ENCODE peak calls at places on chromosomes 5 and 9, in nine cellular contexts. C is IMR-90, D is SK-N-MC, G is mammary epithelial cell, M is GM23248, P is HepG2, O is kidney, U is neuronal stem cell, R is DND-41. I is an unnamed sample.

GRCh38 chr5:138927979-138928378 is 52.8 kb upstream of the LRRTM2 start:
- DNase-seq in M (no peak), U (no peak), P (peak; percentile 32), R (no peak), C (peak; percentile 23), O (peak; percentile 88), D (no peak), G (no peak), I (no peak)

GRCh38 chr9:694499-695154 is 146.9 kb upstream of the DMRT1 start:
- DNase-seq in M (peak; percentile 95), D (no peak), P (no peak), O (no peak), R (no peak), G (peak; percentile 96), U (no peak), C (peak; percentile 93), I (peak; percentile 25)

GRCh38 chr9:89765211-89765610 is 160.4 kb downstream of the GADD45G start:
- DNase-seq in U (no peak), O (no peak), C (no peak), P (no peak), D (no peak), G (no peak), R (no peak), M (no peak), I (no peak)

GRCh38 chr9:109312783-109313182 is 8.1 kb downstream of the EPB41L4B start:
- DNase-seq in U (no peak), C (no peak), D (no peak), G (no peak), R (no peak), O (no peak), P (no peak), M (no peak), I (no peak)

GRCh38 chr5:77176429-77176828 is 34.1 kb upstream of the PDE8B start:
- DNase-seq in G (no peak), R (no peak), P (no peak), D (no peak), M (no peak), C (no peak), O (no peak), U (no peak), I (no peak)

GRCh38 chr9:4857163-4857562 is 64.4 kb downstream of the RCL1 start:
- DNase-seq in P (no peak), C (no peak), R (no peak), M (peak; percentile 38), U (no peak), O (no peak), D (no peak), G (peak; percentile 63), I (no peak)

GRCh38 chr5:131430794-131431193 is 166.9 kb downstream of the CDC42SE2 start:
- DNase-seq in R (no peak), U (no peak), P (no peak), M (peak; percentile 74), O (no peak), D (no peak), G (no peak), C (peak; percentile 58), I (no peak)

GRCh38 chr9:96376926-96377874 is 6.3 kb downstream of the SLC35D2 start:
- DNase-seq in U (no peak), D (no peak), G (peak; percentile 26), P (peak; percentile 39), R (no peak), O (no peak), C (peak; percentile 38), M (peak; percentile 44), I (no peak)

DNA sequence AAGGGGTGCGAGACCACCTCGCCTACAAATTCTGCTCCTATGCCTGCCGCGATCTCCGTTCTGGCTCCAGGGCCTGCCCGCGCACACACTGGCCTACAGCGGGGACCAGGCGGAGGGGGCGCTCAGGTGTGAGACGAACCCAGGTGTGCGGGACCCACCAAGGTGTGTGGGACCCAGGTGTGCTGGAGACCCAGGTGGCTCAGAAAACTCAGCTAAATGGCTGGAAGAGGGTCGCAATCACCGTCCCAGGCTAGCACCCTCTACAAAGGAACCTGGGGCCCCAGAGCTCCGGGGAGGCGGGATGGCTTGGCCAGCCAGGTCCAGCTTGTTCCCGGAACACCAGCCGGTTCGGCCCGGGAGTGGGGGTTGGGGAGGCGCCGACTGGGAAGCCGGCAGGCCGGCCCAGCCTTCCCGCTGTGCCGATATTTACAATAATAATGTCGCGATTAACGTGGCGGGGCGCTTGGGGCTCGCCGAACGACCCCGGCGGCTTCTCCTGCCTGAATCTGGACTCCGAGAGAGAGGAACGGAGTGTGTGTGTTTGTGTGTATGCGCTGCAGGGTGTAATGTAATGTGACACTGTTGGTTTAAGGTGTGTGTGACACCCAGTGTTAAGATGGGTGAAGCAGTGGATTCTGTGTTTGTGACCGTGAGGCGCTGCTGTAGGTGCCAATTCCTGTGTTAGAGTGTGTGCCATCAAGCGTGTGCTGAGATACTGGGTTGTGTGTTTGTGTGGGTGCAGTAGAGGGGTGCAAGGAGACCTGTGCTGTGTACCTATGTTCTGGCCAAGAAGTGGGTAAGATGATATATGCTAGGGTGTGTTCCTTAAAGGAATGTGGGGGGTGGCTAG is 1.4 kb downstream of the PCDH1 start:
- DNase-seq in O (peak; percentile 84), D (no peak), U (no peak), R (no peak), M (peak; percentile 23), G (peak; percentile 65), C (no peak), P (no peak), I (peak; percentile 85)
- H3K4me3 ChIP-seq in O (peak overlapping the region; percentile 95), D (peak overlapping the region; percentile 56), U (peak overlapping the region; percentile 89), R (no peak overlapping the region), M (peak overlapping the region; percentile 73), G (peak overlapping the region; percentile 63), C (no peak overlapping the region), P (peak overlapping the region; percentile 73), I (peak overlapping the region; percentile 99)

GRCh38 chr5:96952946-96953730 is 17.3 kb downstream of the LNPEP start:
- DNase-seq in M (no peak), U (no peak), G (peak; percentile 29), C (no peak), P (no peak), O (no peak), D (no peak), R (no peak), I (no peak)

GRCh38 chr5:96952118-96952750 is 16.4 kb downstream of the LNPEP start:
- DNase-seq in D (no peak), O (no peak), M (no peak), R (no peak), C (no peak), U (no peak), P (no peak), G (no peak), I (no peak)

GRCh38 chr5:96961053-96961452 is 25.2 kb downstream of the LNPEP start:
- DNase-seq in P (no peak), U (no peak), M (no peak), C (no peak), R (no peak), O (no peak), G (no peak), D (no peak), I (no peak)

GRCh38 chr5:96958977-96959376 is 23.1 kb downstream of the LNPEP start:
- DNase-seq in O (no peak), P (peak; percentile 57), D (no peak), G (no peak), U (no peak), C (no peak), M (no peak), R (no peak), I (no peak)

DNA sequence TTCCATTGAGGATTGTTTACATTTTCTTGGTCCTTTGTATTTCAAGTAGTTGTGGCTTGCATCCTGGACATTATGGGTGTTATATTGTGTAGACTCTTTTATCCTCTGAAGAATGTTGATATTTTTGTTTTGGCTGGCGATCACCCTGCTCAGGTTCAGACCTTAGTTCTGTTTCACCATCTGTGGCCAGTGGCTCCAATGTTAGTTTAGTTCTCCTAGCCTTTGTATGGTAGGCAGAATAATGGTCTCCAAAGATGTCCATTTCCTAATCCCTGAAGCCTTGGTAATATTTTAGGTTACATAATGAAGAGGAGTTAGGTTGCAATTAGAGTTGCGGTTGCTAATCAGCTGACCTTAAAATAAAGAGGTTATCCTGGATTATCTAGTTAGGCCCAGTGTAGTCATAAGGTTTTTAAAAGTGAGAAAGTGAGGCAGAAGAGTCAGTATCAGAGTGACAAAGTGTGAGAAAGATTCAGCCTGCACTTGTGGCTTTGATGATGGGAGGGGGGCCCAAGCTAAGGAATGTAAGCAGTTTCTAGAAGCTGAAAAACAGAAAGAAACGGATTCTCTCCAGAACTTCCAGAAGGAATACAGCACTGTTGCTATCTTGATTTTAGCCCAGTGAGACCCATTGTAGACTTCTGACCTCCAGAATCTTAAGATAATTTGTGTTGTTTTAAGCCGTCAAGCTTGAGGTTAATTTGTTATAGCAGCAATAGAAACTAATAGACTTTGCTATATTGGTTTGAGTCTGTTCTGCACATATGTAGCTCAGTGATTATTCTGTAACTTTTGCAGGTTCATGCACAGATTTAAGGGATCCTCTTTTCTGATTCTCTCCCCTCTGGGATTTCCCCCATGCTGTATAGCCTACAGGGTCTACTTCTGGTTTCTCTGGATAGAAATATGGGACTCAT is 21.5 kb downstream of the LNPEP start:
- DNase-seq in O (no peak), R (no peak), G (no peak), D (no peak), U (no peak), M (no peak), P (no peak), C (no peak), I (no peak)
- H3K9me3 ChIP-seq in O (no peaks in the 10 kb centered on the region), R (no peaks in the 10 kb centered on the region), G (no peaks in the 10 kb centered on the region), D (no peaks in the 10 kb centered on the region), U (no peaks in the 10 kb centered on the region), M (no peaks in the 10 kb centered on the region), P (no peaks in the 10 kb centered on the region), C (no peaks in the 10 kb centered on the region), I (peaks cover 6% of the 10 kb centered on the region)

GRCh38 chr9:128555180-128555721 is 2.9 kb downstream of the SPTAN1 start:
- DNase-seq in R (no peak), G (peak; percentile 79), O (no peak), M (peak; percentile 71), D (no peak), C (peak; percentile 79), P (peak; percentile 85), U (peak; percentile 52), I (peak; percentile 76)

GRCh38 chr9:128552744-128553221 is 396 bp downstream of the SPTAN1 start:
- DNase-seq in O (peak; percentile 90), R (peak; percentile 65), U (peak; percentile 53), M (peak; percentile 72), D (no peak), C (no peak), P (no peak), G (no peak), I (no peak)

GRCh38 chr9:128552153-128552743 is at the start of gene SPTAN1:
- DNase-seq in R (peak; percentile 93), C (peak; percentile 84), G (peak; percentile 90), M (peak; percentile 96), D (no peak), O (peak; percentile 97), P (peak; percentile 61), U (peak; percentile 93), I (peak; percentile 96)

GRCh38 chr9:128554155-128554862 is 1.9 kb downstream of the SPTAN1 start:
- DNase-seq in P (peak; percentile 85), C (peak; percentile 93), D (peak; percentile 37), G (peak; percentile 78), R (no peak), U (peak; percentile 58), O (no peak), M (peak; percentile 97), I (peak; percentile 84)

DNA sequence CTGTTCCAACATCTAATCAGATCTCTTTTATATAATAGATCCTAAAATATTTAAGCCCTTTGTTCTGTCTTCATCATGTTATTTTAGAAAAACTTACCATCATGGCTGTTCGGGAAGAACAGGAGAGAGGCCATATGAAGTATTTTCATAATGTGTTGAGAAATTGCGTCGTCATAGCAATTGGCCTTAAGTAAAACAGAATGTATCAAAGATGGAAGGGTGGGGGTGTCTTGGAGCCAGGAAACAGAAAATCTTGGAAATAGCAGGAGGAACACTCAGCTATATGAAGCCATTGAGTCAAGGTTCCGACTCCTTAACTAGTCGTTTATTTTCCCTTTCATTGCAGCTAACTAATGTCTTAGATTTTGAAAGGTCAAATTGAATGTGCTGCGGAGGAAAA is 1.3 kb downstream of the SPTAN1 start:
- DNase-seq in R (no peak), O (no peak), G (peak; percentile 49), P (no peak), D (no peak), U (no peak), C (peak; percentile 86), M (peak; percentile 92), I (no peak)
- H3K9ac ChIP-seq in R (peak overlapping the region; percentile 90), O (peak overlapping the region; percentile 90), G (peak overlapping the region; percentile 93), P (peak overlapping the region; percentile 85), D (peak overlapping the region; percentile 87), U (no peak overlapping the region), C (peak overlapping the region; percentile 91), M (peak overlapping the region; percentile 94), I (peak overlapping the region; percentile 95)

DNA sequence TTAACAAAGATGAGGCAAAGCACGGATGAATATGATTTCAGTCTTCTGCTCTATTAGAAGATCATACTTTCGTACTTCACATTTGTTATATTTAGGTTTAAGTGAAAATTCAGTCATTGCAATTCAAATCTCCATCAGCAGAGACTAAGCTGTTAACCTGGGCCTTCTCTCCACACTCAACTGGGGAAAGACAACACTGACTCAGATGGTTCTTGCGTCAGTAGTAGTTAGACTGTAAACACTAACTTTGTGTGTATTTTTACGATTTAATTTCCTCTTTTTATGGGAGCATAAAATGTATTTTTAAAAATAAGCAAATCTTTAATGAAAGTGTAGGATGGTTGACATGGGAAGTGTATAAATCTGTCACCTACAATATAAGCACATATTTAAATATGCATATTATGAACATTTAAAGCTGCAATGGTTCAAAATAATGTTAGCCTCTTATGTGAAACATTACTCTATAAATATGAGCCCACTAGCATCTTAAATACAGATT is 42.7 kb upstream of the ZNF608 start:
- DNase-seq in R (no peak), M (peak; percentile 2), G (no peak), D (no peak), U (no peak), P (no peak), O (no peak), C (peak; percentile 30), I (no peak)
- H3K4me3 ChIP-seq in R (no peak overlapping the region), M (no peak overlapping the region), G (no peak overlapping the region), D (no peak overlapping the region), U (no peak overlapping the region), P (no peak overlapping the region), O (no peak overlapping the region), C (no peak overlapping the region), I (no peak overlapping the region)

I was measured in endodermal cell.